ENCODE peak calls at places on chromosomes 6 and 20, in five cellular contexts. One of them, this sample, is unnamed. For H3K9me3, the result is how much of the 10 kb centered on the place peaks cover.

GRCh38 chr6:97133071-97133470 is 149.9 kb downstream of the MMS22L start:
- DNase-seq in stomach: no peak
- DNase-seq in AG04450: no peak
- DNase-seq in colonic mucosa: no peak
- DNase-seq in effector memory CD4-positive, alpha-beta T cell: no peak
- DNase-seq in this sample: no peak

GRCh38 chr6:161200610-161201201 is 73.2 kb downstream of the AGPAT4 start:
- DNase-seq in colonic mucosa: no peak
- DNase-seq in AG04450: no peak
- DNase-seq in stomach: no peak
- DNase-seq in effector memory CD4-positive, alpha-beta T cell: no peak
- DNase-seq in this sample: no peak

GRCh38 chr6:13733178-13733851 is 21.7 kb upstream of the RANBP9 start:
- DNase-seq in effector memory CD4-positive, alpha-beta T cell: no peak
- DNase-seq in stomach: peak
- DNase-seq in AG04450: peak
- DNase-seq in colonic mucosa: peak
- DNase-seq in this sample: no peak

GRCh38 chr6:18550119-18550518 is 163.0 kb downstream of the RNF144B start:
- DNase-seq in colonic mucosa: no peak
- DNase-seq in AG04450: no peak
- DNase-seq in stomach: no peak
- DNase-seq in effector memory CD4-positive, alpha-beta T cell: no peak
- DNase-seq in this sample: no peak

GRCh38 chr6:44002591-44003344 is 124.5 kb downstream of the MRPL14 start:
- DNase-seq in AG04450: no peak
- DNase-seq in colonic mucosa: peak
- DNase-seq in stomach: peak
- DNase-seq in effector memory CD4-positive, alpha-beta T cell: peak
- DNase-seq in this sample: peak

GRCh38 chr6:6900566-6901204 is 207.1 kb upstream of the RREB1 start:
- DNase-seq in effector memory CD4-positive, alpha-beta T cell: no peak
- DNase-seq in colonic mucosa: no peak
- DNase-seq in stomach: no peak
- DNase-seq in AG04450: no peak
- DNase-seq in this sample: no peak

GRCh38 chr6:20630617-20631448 is 96.6 kb downstream of the CDKAL1 start:
- DNase-seq in AG04450: no peak
- DNase-seq in stomach: no peak
- DNase-seq in colonic mucosa: no peak
- DNase-seq in effector memory CD4-positive, alpha-beta T cell: no peak
- DNase-seq in this sample: peak

GRCh38 chr20:53258741-53259140 is 286.6 kb downstream of the TSHZ2 start:
- DNase-seq in effector memory CD4-positive, alpha-beta T cell: no peak
- DNase-seq in colonic mucosa: no peak
- DNase-seq in AG04450: no peak
- DNase-seq in stomach: no peak
- DNase-seq in this sample: peak

GRCh38 chr6:61842005-61842404 is 444.0 kb downstream of the KHDRBS2 start:
- DNase-seq in AG04450: no peak
- DNase-seq in effector memory CD4-positive, alpha-beta T cell: no peak
- DNase-seq in stomach: no peak
- DNase-seq in colonic mucosa: no peak
- DNase-seq in this sample: no peak

GRCh38 chr6:39029156-39030011 is 19.2 kb upstream of the GLP1R start:
- DNase-seq in colonic mucosa: peak
- DNase-seq in stomach: no peak
- DNase-seq in effector memory CD4-positive, alpha-beta T cell: no peak
- DNase-seq in AG04450: no peak
- DNase-seq in this sample: peak

GRCh38 chr20:25399038-25399430 is 8.4 kb upstream of the ABHD12 start:
- DNase-seq in stomach: peak
- DNase-seq in AG04450: peak
- DNase-seq in effector memory CD4-positive, alpha-beta T cell: no peak
- DNase-seq in colonic mucosa: peak
- DNase-seq in this sample: no peak

GRCh38 chr20:23371496-23371895 is 9.5 kb downstream of the GZF1 start:
- DNase-seq in AG04450: no peak
- DNase-seq in effector memory CD4-positive, alpha-beta T cell: no peak
- DNase-seq in stomach: no peak
- DNase-seq in colonic mucosa: no peak
- DNase-seq in this sample: no peak

GRCh38 chr6:166459272-166459671 is 76.5 kb upstream of the MPC1 start:
- DNase-seq in stomach: no peak
- DNase-seq in colonic mucosa: no peak
- DNase-seq in AG04450: no peak
- DNase-seq in effector memory CD4-positive, alpha-beta T cell: no peak
- DNase-seq in this sample: no peak

GRCh38 chr6:26204332-26205160 is 117.3 kb downstream of the HFE start:
- DNase-seq in AG04450: peak
- DNase-seq in stomach: peak
- DNase-seq in effector memory CD4-positive, alpha-beta T cell: peak
- DNase-seq in colonic mucosa: peak
- DNase-seq in this sample: peak

GRCh38 chr20:57104113-57104512 is 162.3 kb downstream of the BMP7 start:
- DNase-seq in stomach: no peak
- DNase-seq in effector memory CD4-positive, alpha-beta T cell: no peak
- DNase-seq in colonic mucosa: no peak
- DNase-seq in AG04450: no peak
- DNase-seq in this sample: no peak

GRCh38 chr6:150116195-150116800 is 26.5 kb upstream of the PPP1R14C start:
- DNase-seq in effector memory CD4-positive, alpha-beta T cell: no peak
- DNase-seq in stomach: no peak
- DNase-seq in AG04450: no peak
- DNase-seq in colonic mucosa: no peak
- DNase-seq in this sample: no peak

GRCh38 chr20:19868383-19868782 is 110.3 kb downstream of the RIN2 start:
- DNase-seq in effector memory CD4-positive, alpha-beta T cell: no peak
- DNase-seq in AG04450: no peak
- DNase-seq in stomach: no peak
- DNase-seq in colonic mucosa: no peak
- DNase-seq in this sample: no peak

GRCh38 chr6:88380083-88380482 is 213.9 kb upstream of the CNR1 start:
- DNase-seq in effector memory CD4-positive, alpha-beta T cell: no peak
- DNase-seq in colonic mucosa: no peak
- DNase-seq in stomach: no peak
- DNase-seq in AG04450: no peak
- DNase-seq in this sample: no peak

GRCh38 chr6:2055143-2055542 is 190.3 kb downstream of the GMDS start:
- DNase-seq in effector memory CD4-positive, alpha-beta T cell: no peak
- DNase-seq in AG04450: no peak
- DNase-seq in stomach: no peak
- DNase-seq in colonic mucosa: no peak
- DNase-seq in this sample: no peak

GRCh38 chr6:36443951-36444428 is 1.2 kb downstream of the KCTD20 start:
- DNase-seq in AG04450: no peak
- DNase-seq in colonic mucosa: peak
- DNase-seq in stomach: no peak
- DNase-seq in effector memory CD4-positive, alpha-beta T cell: no peak
- DNase-seq in this sample: peak

GRCh38 chr20:9021216-9021615 is 47.7 kb upstream of the PLCB4 start:
- DNase-seq in effector memory CD4-positive, alpha-beta T cell: no peak
- DNase-seq in colonic mucosa: no peak
- DNase-seq in AG04450: no peak
- DNase-seq in stomach: no peak
- DNase-seq in this sample: no peak

GRCh38 chr6:30960907-30961673 is 20.3 kb downstream of the MUCL3 start:
- DNase-seq in AG04450: no peak
- DNase-seq in colonic mucosa: no peak
- DNase-seq in stomach: no peak
- DNase-seq in effector memory CD4-positive, alpha-beta T cell: no peak
- DNase-seq in this sample: no peak

GRCh38 chr6:113065606-113066005 is 718.5 kb downstream of the RFPL4B start:
- DNase-seq in stomach: no peak
- DNase-seq in colonic mucosa: no peak
- DNase-seq in AG04450: no peak
- DNase-seq in effector memory CD4-positive, alpha-beta T cell: no peak
- DNase-seq in this sample: no peak

GRCh38 chr20:40945754-40946451 is 82.7 kb upstream of the TOP1 start:
- DNase-seq in effector memory CD4-positive, alpha-beta T cell: no peak
- DNase-seq in colonic mucosa: peak
- DNase-seq in AG04450: no peak
- DNase-seq in stomach: peak
- DNase-seq in this sample: peak

GRCh38 chr6:145043926-145044500 is 691.3 kb downstream of the EPM2A start:
- DNase-seq in effector memory CD4-positive, alpha-beta T cell: no peak
- DNase-seq in colonic mucosa: no peak
- DNase-seq in AG04450: no peak
- DNase-seq in stomach: no peak
- DNase-seq in this sample: no peak

GRCh38 chr6:106100755-106101154 is 14.6 kb downstream of the PRDM1 start:
- DNase-seq in colonic mucosa: no peak
- DNase-seq in AG04450: no peak
- DNase-seq in effector memory CD4-positive, alpha-beta T cell: no peak
- DNase-seq in stomach: no peak
- DNase-seq in this sample: no peak

GRCh38 chr6:106098383-106099234 is 12.5 kb downstream of the PRDM1 start:
- DNase-seq in colonic mucosa: peak
- DNase-seq in effector memory CD4-positive, alpha-beta T cell: peak
- DNase-seq in AG04450: no peak
- DNase-seq in stomach: peak
- DNase-seq in this sample: peak

GRCh38 chr6:106097368-106098231 is 11.5 kb downstream of the PRDM1 start:
- DNase-seq in colonic mucosa: peak
- DNase-seq in stomach: no peak
- DNase-seq in AG04450: no peak
- DNase-seq in effector memory CD4-positive, alpha-beta T cell: peak
- DNase-seq in this sample: no peak

GRCh38 chr6:106101466-106101865 is 15.3 kb downstream of the PRDM1 start:
- DNase-seq in colonic mucosa: no peak
- DNase-seq in stomach: no peak
- DNase-seq in effector memory CD4-positive, alpha-beta T cell: no peak
- DNase-seq in AG04450: no peak
- DNase-seq in this sample: no peak

GRCh38 chr6:106099235-106099537 is 13.1 kb downstream of the PRDM1 start:
- DNase-seq in effector memory CD4-positive, alpha-beta T cell: no peak
- DNase-seq in stomach: no peak
- DNase-seq in colonic mucosa: peak
- DNase-seq in AG04450: no peak
- DNase-seq in this sample: no peak
- H3K4me3 ChIP-seq in effector memory CD4-positive, alpha-beta T cell: peak
- H3K4me3 ChIP-seq in stomach: peak
- H3K4me3 ChIP-seq in colonic mucosa: peak
- H3K4me3 ChIP-seq in AG04450: peak
- H3K4me3 ChIP-seq in this sample: no peak

GRCh38 chr6:4846387-4846786 is 70.2 kb downstream of the CDYL start:
- DNase-seq in effector memory CD4-positive, alpha-beta T cell: no peak
- DNase-seq in AG04450: no peak
- DNase-seq in colonic mucosa: no peak
- DNase-seq in stomach: no peak
- DNase-seq in this sample: no peak

GRCh38 chr6:4840169-4840568 is 64.0 kb downstream of the CDYL start:
- DNase-seq in stomach: no peak
- DNase-seq in colonic mucosa: no peak
- DNase-seq in AG04450: no peak
- DNase-seq in effector memory CD4-positive, alpha-beta T cell: no peak
- DNase-seq in this sample: no peak

GRCh38 chr6:4849214-4849613 is 73.0 kb downstream of the CDYL start:
- DNase-seq in AG04450: no peak
- DNase-seq in stomach: no peak
- DNase-seq in colonic mucosa: no peak
- DNase-seq in effector memory CD4-positive, alpha-beta T cell: no peak
- DNase-seq in this sample: no peak

GRCh38 chr6:4848382-4849068 is 72.3 kb downstream of the CDYL start:
- DNase-seq in effector memory CD4-positive, alpha-beta T cell: no peak
- DNase-seq in AG04450: no peak
- DNase-seq in colonic mucosa: no peak
- DNase-seq in stomach: peak
- DNase-seq in this sample: peak

DNA sequence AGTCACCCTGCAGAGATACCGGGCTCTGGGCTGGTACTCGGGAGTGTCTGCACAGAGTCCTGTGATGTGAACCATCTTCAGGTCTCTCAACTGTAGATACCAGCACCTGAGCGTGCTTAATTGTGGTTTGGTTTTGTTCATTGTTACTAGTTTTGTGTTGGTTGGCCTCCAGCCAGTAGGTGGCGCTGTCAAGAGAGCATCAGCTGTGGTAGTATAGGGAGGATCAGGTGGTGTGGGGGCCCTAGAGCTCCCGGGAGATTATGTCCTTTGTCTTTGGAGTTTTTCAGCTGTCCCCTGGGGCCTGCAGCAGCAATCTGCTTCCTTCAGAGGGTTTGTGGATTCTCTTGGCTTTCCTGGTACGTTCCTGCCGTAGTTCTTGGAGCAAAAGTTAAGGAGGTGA is 67.9 kb downstream of the CDYL start:
- DNase-seq in effector memory CD4-positive, alpha-beta T cell: no peak
- DNase-seq in colonic mucosa: no peak
- DNase-seq in AG04450: no peak
- DNase-seq in stomach: no peak
- DNase-seq in this sample: peak
- H3K9me3 ChIP-seq in effector memory CD4-positive, alpha-beta T cell: under half
- H3K9me3 ChIP-seq in colonic mucosa: under half
- H3K9me3 ChIP-seq in AG04450: under half
- H3K9me3 ChIP-seq in stomach: under half
- H3K9me3 ChIP-seq in this sample: under half

DNA sequence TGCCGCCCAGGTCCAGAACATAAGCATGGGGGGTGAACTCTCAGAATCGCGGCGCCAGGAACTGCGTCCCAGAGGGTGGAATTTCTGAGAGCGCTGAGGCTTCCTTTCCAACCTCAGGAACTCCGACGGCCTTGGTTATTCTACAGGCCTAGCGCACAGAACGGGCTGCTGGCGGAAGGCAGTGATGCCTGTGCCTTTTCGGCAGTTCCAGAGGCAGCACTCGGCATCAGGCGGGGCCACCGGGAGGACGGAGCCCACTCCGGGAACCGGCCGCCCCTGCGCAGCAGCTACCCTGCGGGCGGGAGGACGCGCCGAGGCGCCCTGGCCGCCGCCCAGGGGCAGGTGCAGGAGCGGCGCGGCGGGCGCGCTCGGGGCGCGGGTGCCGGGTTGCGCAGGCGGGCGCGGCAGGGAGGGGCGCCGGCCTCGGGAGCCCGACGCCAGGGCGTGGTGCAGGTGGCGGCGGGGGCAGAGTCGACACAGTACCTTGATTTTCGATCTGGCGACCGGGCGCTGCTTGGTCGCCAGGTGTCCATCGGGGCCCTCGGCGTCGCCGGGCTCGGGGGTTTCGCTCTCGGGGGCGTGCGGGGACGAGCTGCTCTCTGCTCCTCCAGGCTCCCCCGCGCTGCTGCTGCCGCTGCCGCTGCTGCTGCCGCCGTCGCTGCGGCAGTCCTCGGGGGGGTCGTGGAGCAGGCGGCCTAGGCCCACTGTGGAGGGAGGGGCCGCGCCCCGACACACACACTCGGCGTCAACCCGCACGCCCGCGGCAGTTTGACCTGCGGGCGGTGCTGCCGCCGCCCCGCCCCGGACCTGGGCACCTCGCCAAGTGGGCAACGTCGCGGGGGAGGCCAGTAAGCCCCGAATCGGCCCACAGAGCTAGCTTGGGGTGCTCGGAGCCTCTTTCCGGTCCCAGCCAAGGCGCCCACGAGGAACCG is 1.3 kb downstream of the OVOL2 start:
- DNase-seq in colonic mucosa: peak
- DNase-seq in AG04450: no peak
- DNase-seq in effector memory CD4-positive, alpha-beta T cell: no peak
- DNase-seq in stomach: peak
- DNase-seq in this sample: peak
- H3K4me3 ChIP-seq in colonic mucosa: peak
- H3K4me3 ChIP-seq in AG04450: no peak
- H3K4me3 ChIP-seq in effector memory CD4-positive, alpha-beta T cell: peak
- H3K4me3 ChIP-seq in stomach: peak
- H3K4me3 ChIP-seq in this sample: peak

GRCh38 chr20:39605908-39606307 is 643.8 kb downstream of the DHX35 start:
- DNase-seq in effector memory CD4-positive, alpha-beta T cell: no peak
- DNase-seq in stomach: no peak
- DNase-seq in AG04450: no peak
- DNase-seq in colonic mucosa: no peak
- DNase-seq in this sample: no peak
- H3K9me3 ChIP-seq in effector memory CD4-positive, alpha-beta T cell: under half
- H3K9me3 ChIP-seq in stomach: under half
- H3K9me3 ChIP-seq in AG04450: under half
- H3K9me3 ChIP-seq in colonic mucosa: under half
- H3K9me3 ChIP-seq in this sample: under half